ENCODE peak calls at places on chromosomes 5 and 9, in six cellular contexts. D is OCI-LY7; A is NCI-H345; O is HTR-8/SVneo; X is naive thymus-derived CD4-positive, alpha-beta T cell; S is spleen. B is an unnamed sample.

GRCh38 chr9:89676281-89676680 is 71.5 kb downstream of the GADD45G start:
- DNase-seq in D (no peak), A (peak), O (no peak), X (no peak), S (no peak), B (peak)

GRCh38 chr9:21994526-21994995 is at the start of gene CDKN2B-AS1:
- DNase-seq in D (peak), A (peak), O (peak), X (no peak), S (peak), B (peak)

GRCh38 chr5:143499480-143500114 is 96.1 kb upstream of the NR3C1 start:
- DNase-seq in D (peak), A (no peak), O (no peak), X (no peak), S (no peak), B (no peak)

GRCh38 chr5:40551706-40552557 is 127.8 kb upstream of the PTGER4 start:
- DNase-seq in D (no peak), A (no peak), O (peak), X (no peak), S (no peak), B (no peak)

GRCh38 chr5:100519075-100519474 is 16.1 kb upstream of the FAM174A start:
- DNase-seq in D (no peak), A (no peak), O (no peak), X (no peak), S (no peak), B (no peak)

GRCh38 chr5:102911973-102912372 is 156.9 kb downstream of the PAM start:
- DNase-seq in D (no peak), A (no peak), O (peak), X (no peak), S (no peak), B (no peak)

GRCh38 chr5:59547731-59548130 is 345.8 kb downstream of the PDE4D start:
- DNase-seq in D (no peak), A (no peak), O (no peak), X (no peak), S (no peak), B (no peak)

GRCh38 chr9:73845954-73846690 is 651.0 kb upstream of the RORB start:
- DNase-seq in D (no peak), A (no peak), O (no peak), X (no peak), S (no peak), B (no peak)

GRCh38 chr5:45189481-45189880 is 380.7 kb downstream of the MRPS30 start:
- DNase-seq in D (no peak), A (no peak), O (no peak), X (no peak), S (no peak), B (no peak)

GRCh38 chr5:139358064-139358463 is 16.4 kb downstream of the PAIP2 start:
- DNase-seq in D (no peak), A (no peak), O (no peak), X (no peak), S (no peak), B (no peak)

GRCh38 chr5:131751551-131751950 is 45.3 kb downstream of the FNIP1 start:
- DNase-seq in D (no peak), A (no peak), O (no peak), X (no peak), S (no peak), B (no peak)

GRCh38 chr5:82153082-82153481 is 125.1 kb downstream of the RPS23 start:
- DNase-seq in D (no peak), A (no peak), O (no peak), X (no peak), S (no peak), B (no peak)

GRCh38 chr5:55223219-55223987 is 3.7 kb downstream of the MCIDAS start:
- DNase-seq in D (no peak), A (no peak), O (no peak), X (no peak), S (no peak), B (no peak)

GRCh38 chr9:89598926-89599325 is 5.9 kb upstream of the GADD45G start:
- DNase-seq in D (no peak), A (no peak), O (no peak), X (no peak), S (no peak), B (peak)

GRCh38 chr5:139646912-139647391 is 1.2 kb upstream of the CXXC5 start:
- DNase-seq in D (no peak), A (no peak), O (no peak), X (no peak), S (peak), B (peak)

B was measured in posterior vena cava.